ENCODE peak calls at places on chromosomes 4 and X, in five cellular contexts. F, R, X, G and H are unnamed samples. For H3K9me3, the result is how much of the 10 kb centered on the place peaks cover.

GRCh38 chrX:3286196-3286920 is 60.1 kb downstream of the MXRA5 start:
- DNase-seq in F (no peak), R (no peak), X (no peak), G (no peak), H (no peak)

GRCh38 chr4:25031077-25031606 is 396 bp upstream of the LGI2 start:
- DNase-seq in F (no peak), R (peak), X (no peak), G (peak), H (no peak)

GRCh38 chrX:15567886-15568616 is 32.7 kb downstream of the ACE2 start:
- DNase-seq in F (no peak), R (no peak), X (no peak), G (no peak), H (no peak)

GRCh38 chr4:1715002-1715761 is 3.1 kb upstream of the SLBP start:
- DNase-seq in F (no peak), R (no peak), X (no peak), G (no peak), H (no peak)

GRCh38 chrX:40179333-40179732 is 81.6 kb upstream of the BCOR start:
- DNase-seq in F (no peak), R (no peak), X (no peak), G (no peak), H (no peak)

GRCh38 chr4:6782846-6783110 is 251 bp downstream of the KIAA0232 start:
- DNase-seq in F (no peak), R (no peak), X (no peak), G (no peak), H (no peak)

GRCh38 chrX:68894142-68894512 is 65.3 kb downstream of the EFNB1 start:
- DNase-seq in F (no peak), R (no peak), X (no peak), G (peak), H (no peak)

GRCh38 chr4:110059556-110060191 is 138.7 kb downstream of the ELOVL6 start:
- DNase-seq in F (no peak), R (no peak), X (no peak), G (no peak), H (no peak)

GRCh38 chr4:161601011-161601410 is 562.8 kb downstream of the FSTL5 start:
- DNase-seq in F (no peak), R (no peak), X (no peak), G (no peak), H (no peak)

GRCh38 chrX:138756234-138756633 is 44.7 kb upstream of the FGF13 start:
- DNase-seq in F (peak), R (no peak), X (peak), G (no peak), H (no peak)

GRCh38 chr4:137451150-137451850 is 81.0 kb downstream of the PCDH18 start:
- DNase-seq in F (no peak), R (no peak), X (no peak), G (no peak), H (no peak)

GRCh38 chr4:137454767-137455166 is 77.5 kb downstream of the PCDH18 start:
- DNase-seq in F (no peak), R (no peak), X (no peak), G (no peak), H (no peak)

GRCh38 chr4:137452799-137453198 is 79.5 kb downstream of the PCDH18 start:
- DNase-seq in F (no peak), R (no peak), X (no peak), G (no peak), H (no peak)

GRCh38 chr4:137455647-137456321 is 76.5 kb downstream of the PCDH18 start:
- DNase-seq in F (no peak), R (no peak), X (no peak), G (no peak), H (no peak)
- H3K9me3 ChIP-seq in F (under half), R (under half), X (under half), G (under half), H (under half)

DNA sequence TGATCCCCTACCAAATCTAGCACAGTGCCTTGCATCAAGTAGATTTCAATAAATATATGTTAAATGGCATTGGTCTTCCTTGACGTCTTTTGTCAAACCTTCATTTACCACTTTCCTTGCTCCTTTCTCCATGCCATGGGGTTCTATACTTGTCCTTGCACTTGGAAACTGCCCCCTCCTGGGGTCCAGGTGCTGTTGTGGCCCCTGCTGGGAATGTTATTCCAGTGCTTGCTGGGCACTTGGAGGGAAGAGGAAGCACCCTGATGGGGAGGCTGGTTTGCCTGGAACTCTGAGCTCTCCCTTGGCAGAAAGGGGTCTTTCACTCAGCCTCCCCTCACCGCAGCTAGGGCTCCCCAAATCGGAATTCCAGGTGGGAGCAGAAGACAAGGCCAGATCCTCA is 18.9 kb downstream of the ZNF275 start:
- DNase-seq in F (no peak), R (no peak), X (no peak), G (no peak), H (no peak)
- H3K9me3 ChIP-seq in F (under half), R (under half), X (under half), G (under half), H (under half)

GRCh38 chrX:66020578-66021406 is 19.1 kb downstream of the VSIG4 start:
- DNase-seq in F (no peak), R (no peak), X (no peak), G (no peak), H (no peak)
- H3K9me3 ChIP-seq in F (under half), R (under half), X (under half), G (under half), H (under half)

GRCh38 chrX:152652060-152652459 is 14.4 kb downstream of the GABRQ start:
- DNase-seq in F (no peak), R (no peak), X (no peak), G (no peak), H (no peak)

GRCh38 chrX:152647978-152648377 is 10.3 kb downstream of the GABRQ start:
- DNase-seq in F (no peak), R (no peak), X (no peak), G (no peak), H (no peak)

GRCh38 chrX:152642931-152643525 is 5.3 kb downstream of the GABRQ start:
- DNase-seq in F (no peak), R (no peak), X (no peak), G (no peak), H (no peak)

GRCh38 chrX:152641996-152642395 is 4.3 kb downstream of the GABRQ start:
- DNase-seq in F (no peak), R (peak), X (no peak), G (no peak), H (no peak)

DNA sequence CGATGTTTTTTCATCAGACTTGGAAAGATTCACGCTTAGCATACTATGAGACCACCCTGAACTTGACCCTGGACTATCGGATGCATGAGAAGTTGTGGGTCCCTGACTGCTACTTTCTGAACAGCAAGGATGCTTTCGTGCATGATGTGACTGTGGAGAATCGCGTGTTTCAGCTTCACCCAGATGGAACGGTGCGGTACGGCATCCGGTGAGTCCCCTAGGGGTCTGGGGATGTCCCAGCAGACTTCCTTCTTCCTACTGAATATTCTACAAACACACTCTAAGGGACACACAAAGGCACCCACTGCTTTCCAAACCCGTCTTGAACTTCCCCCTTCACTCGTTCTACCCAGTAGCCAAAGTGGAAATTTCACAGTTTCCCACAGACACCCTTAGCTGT is 9.3 kb downstream of the GABRQ start:
- DNase-seq in F (no peak), R (no peak), X (no peak), G (no peak), H (no peak)
- H3K9me3 ChIP-seq in F (under half), R (under half), X (under half), G (under half), H (under half)

DNA sequence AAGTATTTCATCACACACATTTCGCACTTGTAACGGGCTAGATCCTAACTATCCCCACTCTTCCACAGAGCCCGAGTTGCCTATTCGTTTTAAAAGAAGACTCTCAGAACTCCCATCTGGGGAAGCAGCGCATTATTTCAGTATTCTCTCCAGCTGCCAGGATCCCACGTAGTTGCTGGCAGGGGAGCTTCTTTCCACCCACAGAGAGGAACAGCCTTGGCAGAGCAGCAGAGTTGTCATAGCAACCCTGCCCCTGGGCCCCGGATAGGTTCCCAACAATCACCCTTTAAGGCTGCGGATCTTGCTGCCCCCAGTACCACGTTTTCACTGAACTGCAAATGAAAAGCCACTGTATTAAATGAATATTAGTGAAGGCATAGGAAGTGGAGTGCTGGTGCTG is 106.7 kb downstream of the GPM6A start:
- DNase-seq in F (no peak), R (peak), X (no peak), G (no peak), H (no peak)
- H3K9me3 ChIP-seq in F (under half), R (under half), X (under half), G (under half), H (under half)